ENCODE peak calls at places on chromosomes 3 and 15, in eight cellular contexts. X, I, H, O, W, L, Y and V are unnamed samples.

GRCh38 chr3:134350861-134351311 is 23.4 kb downstream of the AMOTL2 start:
- DNase-seq in X (no peak), I (peak; percentile 63), H (no peak), O (no peak), W (no peak), L (peak; percentile 87), Y (no peak), V (peak; percentile 73)

GRCh38 chr15:68433551-68433950 is 1.6 kb upstream of the ITGA11 start:
- DNase-seq in X (no peak), I (no peak), H (no peak), O (no peak), W (no peak), L (no peak), Y (no peak), V (peak; percentile 35)

GRCh38 chr15:48536681-48537091 is 108.8 kb downstream of the FBN1 start:
- DNase-seq in X (peak; percentile 40), I (no peak), H (peak; percentile 50), O (no peak), W (no peak), L (no peak), Y (no peak), V (no peak)

GRCh38 chr3:124586126-124587052 is 143.9 kb upstream of the UMPS start:
- DNase-seq in X (no peak), I (peak; percentile 31), H (no peak), O (no peak), W (no peak), L (no peak), Y (no peak), V (peak; percentile 87)

GRCh38 chr3:107993771-107994170 is 97.1 kb downstream of the CD47 start:
- DNase-seq in X (peak; percentile 35), I (no peak), H (no peak), O (no peak), W (no peak), L (no peak), Y (no peak), V (no peak)

GRCh38 chr3:149584236-149584635 is 73.6 kb downstream of the WWTR1 start:
- DNase-seq in X (no peak), I (no peak), H (no peak), O (no peak), W (no peak), L (no peak), Y (no peak), V (no peak)

GRCh38 chr15:39685999-39686613 is 96.5 kb downstream of the FSIP1 start:
- DNase-seq in X (peak; percentile 73), I (no peak), H (peak; percentile 64), O (peak; percentile 56), W (peak; percentile 63), L (no peak), Y (no peak), V (peak; percentile 77)

GRCh38 chr3:94234177-94234788 is 171.4 kb downstream of the NSUN3 start:
- DNase-seq in X (peak; percentile 53), I (no peak), H (peak; percentile 63), O (peak; percentile 60), W (peak; percentile 62), L (no peak), Y (no peak), V (peak; percentile 55)

GRCh38 chr3:27720899-27721716 is 1.0 kb downstream of the EOMES start:
- DNase-seq in X (no peak), I (peak; percentile 88), H (no peak), O (peak; percentile 34), W (no peak), L (no peak), Y (no peak), V (peak; percentile 90)

GRCh38 chr3:27720029-27720518 is 2.0 kb downstream of the EOMES start:
- DNase-seq in X (no peak), I (no peak), H (no peak), O (no peak), W (no peak), L (no peak), Y (no peak), V (peak; percentile 65)

GRCh38 chr3:27717200-27717852 is 4.8 kb downstream of the EOMES start:
- DNase-seq in X (no peak), I (no peak), H (no peak), O (no peak), W (no peak), L (no peak), Y (no peak), V (peak; percentile 44)

GRCh38 chr3:27718459-27718858 is 3.7 kb downstream of the EOMES start:
- DNase-seq in X (no peak), I (no peak), H (no peak), O (no peak), W (no peak), L (no peak), Y (no peak), V (no peak)

DNA sequence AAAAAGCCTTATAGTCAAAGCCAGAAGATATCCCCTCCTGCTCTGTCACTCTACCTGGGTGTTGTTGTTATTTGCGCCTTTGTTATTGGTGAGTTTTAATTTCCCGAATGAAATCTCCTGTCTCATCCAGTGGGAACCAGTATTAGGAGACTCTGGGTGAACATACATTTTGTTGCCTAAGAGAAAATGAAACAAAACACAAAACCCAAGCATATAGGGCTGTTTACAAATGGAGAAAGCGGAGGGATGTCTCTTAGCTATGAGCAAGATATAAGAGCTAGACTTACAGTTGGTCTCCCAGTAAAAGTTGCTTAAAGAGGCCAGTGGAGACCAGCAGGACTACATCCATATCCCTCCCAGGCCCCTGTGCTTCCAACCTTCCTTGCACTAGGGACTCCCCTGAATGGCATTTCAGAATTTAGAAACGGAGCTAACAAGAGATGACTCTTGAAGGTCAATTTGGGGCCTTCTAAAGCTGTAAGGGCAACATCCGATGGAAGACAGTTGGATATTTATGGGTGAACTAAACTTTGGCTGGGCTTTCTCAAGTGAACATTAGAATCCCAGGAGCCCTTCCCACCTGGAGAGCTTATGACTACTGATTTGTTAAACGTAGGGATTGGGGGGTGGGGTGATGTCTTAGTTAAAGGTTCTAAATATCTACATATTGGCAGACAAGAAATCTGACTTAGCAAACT is 2.7 kb downstream of the EOMES start:
- DNase-seq in X (no peak), I (no peak), H (no peak), O (no peak), W (no peak), L (no peak), Y (no peak), V (no peak)
- H3K4me3 ChIP-seq in X (no peak overlapping the region), I (no peak overlapping the region), H (no peak overlapping the region), O (no peak overlapping the region), W (no peak overlapping the region), L (no peak overlapping the region), Y (peak overlapping the region; percentile 40), V (peak overlapping the region; percentile 90)

DNA sequence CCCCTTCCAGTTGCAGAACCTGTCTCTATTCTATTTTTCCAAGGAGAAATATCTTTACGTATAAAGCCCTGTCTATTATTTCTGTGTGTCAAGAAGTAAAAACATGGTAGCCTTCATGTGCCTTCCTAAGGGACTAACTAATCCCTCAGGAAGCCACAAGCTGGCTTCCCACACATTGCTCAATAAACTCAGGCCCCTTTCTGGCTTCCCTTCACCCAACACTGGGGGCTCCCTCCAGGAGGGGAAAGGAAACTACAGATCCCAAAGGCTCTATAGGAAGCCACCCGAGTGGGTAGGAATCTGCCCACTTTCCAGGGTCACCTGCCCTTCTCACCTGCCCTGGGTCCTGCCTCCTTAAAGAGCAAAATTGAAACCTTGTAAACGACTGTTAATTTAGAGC is 4.6 kb downstream of the TLE3 start:
- DNase-seq in X (no peak), I (no peak), H (no peak), O (no peak), W (no peak), L (no peak), Y (no peak), V (no peak)
- H3K4me3 ChIP-seq in X (no peak overlapping the region), I (no peak overlapping the region), H (no peak overlapping the region), O (no peak overlapping the region), W (no peak overlapping the region), L (peak overlapping the region; percentile 95), Y (no peak overlapping the region), V (peak overlapping the region; percentile 81)

GRCh38 chr15:101133751-101134261 is 118.0 kb downstream of the CHSY1 start:
- DNase-seq in X (no peak), I (peak; percentile 46), H (no peak), O (no peak), W (no peak), L (no peak), Y (no peak), V (peak; percentile 70)

GRCh38 chr15:101137312-101137940 is 114.4 kb downstream of the CHSY1 start:
- DNase-seq in X (no peak), I (no peak), H (no peak), O (no peak), W (no peak), L (peak; percentile 32), Y (no peak), V (no peak)

GRCh38 chr15:101134780-101135179 is 117.1 kb downstream of the CHSY1 start:
- DNase-seq in X (no peak), I (no peak), H (no peak), O (no peak), W (no peak), L (no peak), Y (no peak), V (no peak)

GRCh38 chr15:101136381-101137268 is 115.2 kb downstream of the CHSY1 start:
- DNase-seq in X (no peak), I (no peak), H (no peak), O (no peak), W (no peak), L (peak; percentile 11), Y (no peak), V (no peak)

DNA sequence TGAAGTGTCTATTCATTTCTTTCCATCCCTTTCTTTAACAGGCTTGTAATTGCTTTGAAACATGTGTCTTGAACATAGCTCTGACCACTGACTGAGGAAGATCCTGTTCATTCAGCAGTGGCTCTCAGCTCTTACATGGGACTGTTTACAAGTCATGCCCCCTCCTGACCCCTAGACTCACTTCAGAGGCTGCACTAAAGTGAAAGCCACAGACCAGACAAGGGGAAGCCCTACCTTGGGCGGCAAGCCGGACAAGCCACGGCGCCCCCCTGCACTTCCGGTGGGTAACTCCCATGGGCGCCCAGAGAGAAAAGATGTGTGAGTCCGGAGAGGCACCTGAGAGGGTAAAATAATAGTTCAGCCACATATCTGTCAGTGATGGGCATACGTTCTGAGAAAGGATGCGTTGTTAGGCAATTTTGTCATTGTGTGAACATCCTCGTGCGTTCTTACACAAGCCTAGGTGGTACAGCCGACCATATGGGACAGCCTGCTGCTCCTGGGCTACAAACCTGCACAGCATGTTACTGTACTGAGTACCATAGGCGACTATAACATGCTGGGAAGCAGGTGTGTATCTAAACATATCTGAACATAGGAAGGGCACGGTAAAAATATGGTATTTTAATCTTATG is 116.2 kb downstream of the CHSY1 start:
- DNase-seq in X (no peak), I (peak; percentile 58), H (no peak), O (no peak), W (no peak), L (peak; percentile 30), Y (no peak), V (no peak)
- H3K4me3 ChIP-seq in X (no peak overlapping the region), I (no peak overlapping the region), H (no peak overlapping the region), O (no peak overlapping the region), W (no peak overlapping the region), L (no peak overlapping the region), Y (no peak overlapping the region), V (no peak overlapping the region)

DNA sequence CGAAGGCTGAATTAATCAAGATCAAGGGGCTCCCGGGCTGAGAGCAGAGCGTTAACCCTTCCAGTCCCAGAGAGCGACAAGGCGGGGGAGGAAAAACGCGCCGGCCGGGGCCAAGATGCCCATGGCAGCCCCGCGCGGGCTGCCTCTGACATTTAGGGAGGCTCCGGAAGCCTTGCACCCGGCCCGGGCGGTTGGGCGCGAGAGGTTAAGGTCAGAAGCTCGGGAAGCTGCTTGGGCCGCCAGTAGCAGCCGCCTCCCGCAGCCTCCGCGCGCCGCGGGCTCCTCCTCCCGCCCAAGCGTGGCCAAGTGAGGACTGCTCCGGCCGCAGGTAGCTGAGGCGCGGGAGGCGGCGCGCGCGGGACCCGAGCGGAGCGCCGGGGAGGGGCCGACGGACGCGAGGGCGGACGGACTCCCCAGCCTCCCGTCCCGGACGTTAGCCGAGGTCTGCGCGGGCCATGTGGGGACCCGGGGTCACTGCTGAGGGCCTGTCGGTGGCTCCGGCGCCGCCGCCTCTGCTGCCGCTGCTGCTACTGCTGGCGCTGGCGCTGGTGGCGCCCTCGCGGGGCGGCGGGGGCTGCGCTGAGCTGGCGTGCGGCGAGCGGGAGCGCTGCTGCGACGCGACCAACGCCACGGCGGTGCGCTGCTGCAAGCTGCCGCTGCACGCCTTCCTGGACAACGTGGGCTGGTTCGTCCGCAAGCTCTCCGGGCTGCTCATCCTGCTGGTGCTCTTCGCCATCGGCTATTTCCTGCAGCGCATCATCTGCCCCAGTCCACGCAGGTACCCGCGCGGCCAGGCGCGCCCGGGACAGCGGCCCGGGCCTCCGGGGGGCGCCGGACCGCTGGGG is at the start of gene C3orf80:
- DNase-seq in X (peak; percentile 33), I (peak; percentile 93), H (no peak), O (peak; percentile 66), W (peak; percentile 55), L (peak; percentile 62), Y (no peak), V (peak; percentile 91)
- H3K4me3 ChIP-seq in X (peak within 1 kb of the TSS; percentile 40), I (peak within 1 kb of the TSS; percentile 55), H (peak within 1 kb of the TSS; percentile 26), O (peak within 1 kb of the TSS; percentile 57), W (peak within 1 kb of the TSS; percentile 54), L (peak within 1 kb of the TSS; percentile 76), Y (peak within 1 kb of the TSS; percentile 50), V (peak within 1 kb of the TSS; percentile 69)